ENCODE peak calls at places on chromosomes 6 and 20, in five cellular contexts. N, X, F, R and E are unnamed samples.

GRCh38 chr20:48729538-48729937 is 98.3 kb downstream of the PREX1 start:
- DNase-seq in R (no peak), F (no peak), N (no peak), X (no peak), E (no peak)

GRCh38 chr6:84193140-84193708 is 34.2 kb downstream of the CEP162 start:
- DNase-seq in N (no peak), X (no peak), R (no peak), F (no peak), E (no peak)

GRCh38 chr6:168157272-168158007 is 78.4 kb upstream of the FRMD1 start:
- DNase-seq in R (no peak), F (no peak), N (no peak), X (peak; percentile 52), E (no peak)

GRCh38 chr6:18155864-18156396 is 708 bp downstream of the KDM1B start:
- DNase-seq in X (peak; percentile 80), F (peak; percentile 55), N (peak; percentile 57), R (peak; percentile 70), E (peak; percentile 85)

GRCh38 chr6:89506716-89507597 is 74.0 kb downstream of the ANKRD6 start:
- DNase-seq in R (no peak), X (no peak), F (no peak), N (no peak), E (peak; percentile 2)

GRCh38 chr6:108165714-108166663 is at the start of gene NR2E1:
- DNase-seq in R (no peak), F (no peak), N (peak; percentile 70), X (peak; percentile 73), E (no peak)

GRCh38 chr6:36912583-36912982 is 26.8 kb downstream of the C6orf89 start:
- DNase-seq in F (peak; percentile 72), R (no peak), N (no peak), X (no peak), E (no peak)

GRCh38 chr6:46932526-46932925 is 10.8 kb upstream of the ADGRF5 start:
- DNase-seq in X (no peak), N (no peak), R (no peak), F (no peak), E (no peak)

GRCh38 chr6:167161895-167162467 is 4.2 kb upstream of the GPR31 start:
- DNase-seq in X (no peak), R (no peak), N (no peak), F (no peak), E (no peak)

GRCh38 chr6:158799051-158799792 is 19.9 kb downstream of the EZR start:
- DNase-seq in R (no peak), F (no peak), N (peak; percentile 72), X (no peak), E (peak; percentile 72)

GRCh38 chr20:58682656-58683055 is 9.9 kb upstream of the NPEPL1 start:
- DNase-seq in X (no peak), N (no peak), R (no peak), F (no peak), E (no peak)

GRCh38 chr20:3003416-3003815 is 40.0 kb upstream of the GNRH2 start:
- DNase-seq in F (no peak), X (no peak), N (no peak), R (no peak), E (peak; percentile 74)

GRCh38 chr6:129096651-129097290 is 213.8 kb downstream of the LAMA2 start:
- DNase-seq in R (no peak), X (no peak), N (no peak), F (no peak), E (no peak)

GRCh38 chr6:32977953-32978324 is 9.5 kb downstream of the BRD2 start:
- DNase-seq in F (no peak), N (no peak), R (no peak), X (no peak), E (no peak)

GRCh38 chr20:62359491-62360121 is 7.5 kb downstream of the LAMA5 start:
- DNase-seq in N (no peak), F (no peak), X (no peak), R (peak; percentile 49), E (no peak)

GRCh38 chr6:24931296-24931695 is 4.5 kb downstream of the RIPOR2 start:
- DNase-seq in X (no peak), N (no peak), F (no peak), R (no peak), E (no peak)

GRCh38 chr6:31821301-31822037 is 6.1 kb upstream of the HSPA1B start:
- DNase-seq in X (peak; percentile 75), F (no peak), N (peak; percentile 62), R (peak; percentile 77), E (no peak)

GRCh38 chr6:158068893-158069799 is 87.5 kb downstream of the SYNJ2 start:
- DNase-seq in X (no peak), F (no peak), R (peak; percentile 34), N (no peak), E (no peak)

GRCh38 chr6:95321106-95321505 is 256.2 kb upstream of the MANEA start:
- DNase-seq in X (no peak), F (no peak), N (no peak), R (no peak), E (no peak)

GRCh38 chr20:32820000-32820697 is 395 bp downstream of the MAPRE1 start:
- DNase-seq in N (peak; percentile 93), R (peak; percentile 83), X (peak; percentile 93), F (no peak), E (peak; percentile 72)

GRCh38 chr20:17684077-17684888 is 2.2 kb upstream of the RRBP1 start:
- DNase-seq in X (no peak), F (no peak), R (no peak), N (no peak), E (peak; percentile 96)

GRCh38 chr6:64665137-64665536 is 1029.5 kb downstream of the PHF3 start:
- DNase-seq in R (no peak), N (no peak), X (no peak), F (no peak), E (no peak)

GRCh38 chr20:48132834-48133233 is 347.6 kb upstream of the SULF2 start:
- DNase-seq in F (no peak), N (no peak), R (no peak), X (no peak), E (no peak)

GRCh38 chr20:57934007-57934805 is 224.4 kb upstream of the PMEPA1 start:
- DNase-seq in R (no peak), N (no peak), F (no peak), X (no peak), E (no peak)

GRCh38 chr6:77470983-77471382 is 7.7 kb upstream of the HTR1B start:
- DNase-seq in F (no peak), R (no peak), N (no peak), X (no peak), E (no peak)

GRCh38 chr20:45288860-45289259 is 17.8 kb upstream of the RBPJL start:
- DNase-seq in F (no peak), R (no peak), X (no peak), N (no peak), E (no peak)

GRCh38 chr20:45292343-45292742 is 14.3 kb upstream of the RBPJL start:
- DNase-seq in X (no peak), F (no peak), R (no peak), N (no peak), E (no peak)

GRCh38 chr20:45289942-45290676 is 16.5 kb upstream of the RBPJL start:
- DNase-seq in N (no peak), X (no peak), F (no peak), R (no peak), E (no peak)

GRCh38 chr20:45291526-45291925 is 15.1 kb upstream of the RBPJL start:
- DNase-seq in F (no peak), R (no peak), X (no peak), N (no peak), E (no peak)

GRCh38 chr20:45290677-45291355 is 15.8 kb upstream of the RBPJL start:
- DNase-seq in R (peak; percentile 72), N (peak; percentile 83), F (no peak), X (peak; percentile 90), E (peak; percentile 76)
- TF ChIP-seq CHD2 in R (no peak), N (no peak), F (no peak), X (peak; percentile 5), E (no peak)

GRCh38 chr6:147401779-147402178 is 106.7 kb upstream of the SAMD5 start:
- DNase-seq in R (no peak), X (no peak), F (no peak), N (no peak), E (no peak)

GRCh38 chr6:147392917-147393625 is 115.4 kb upstream of the SAMD5 start:
- DNase-seq in N (no peak), R (no peak), X (no peak), F (no peak), E (no peak)

GRCh38 chr6:147400968-147401367 is 107.5 kb upstream of the SAMD5 start:
- DNase-seq in N (no peak), X (no peak), F (no peak), R (no peak), E (no peak)

GRCh38 chr6:147395158-147395557 is 113.3 kb upstream of the SAMD5 start:
- DNase-seq in X (no peak), N (no peak), R (no peak), F (no peak), E (no peak)

GRCh38 chr6:147397306-147397705 is 111.2 kb upstream of the SAMD5 start:
- DNase-seq in X (no peak), R (no peak), F (no peak), N (no peak), E (no peak)
- TF ChIP-seq SIN3A in X (no peak), R (no peak), F (no peak), N (no peak), E (no peak)

GRCh38 chr6:97189767-97190166 is 93.2 kb downstream of the MMS22L start:
- DNase-seq in N (no peak), F (no peak), R (no peak), X (no peak), E (no peak)
- TF ChIP-seq CHD2 in N (no peak), F (no peak), R (no peak), X (no peak), E (no peak)

GRCh38 chr20:31717478-31717946 is 5.2 kb downstream of the BCL2L1 start:
- DNase-seq in X (no peak), R (no peak), F (peak; percentile 68), N (no peak), E (no peak)

GRCh38 chr20:31720486-31721407 is 1.9 kb downstream of the BCL2L1 start:
- DNase-seq in X (no peak), F (no peak), R (peak; percentile 3), N (no peak), E (peak; percentile 94)

GRCh38 chr20:31721408-31722332 is 998 bp downstream of the BCL2L1 start:
- DNase-seq in F (no peak), N (no peak), X (no peak), R (no peak), E (no peak)

GRCh38 chr20:31718952-31719643 is 3.6 kb downstream of the BCL2L1 start:
- DNase-seq in N (no peak), F (no peak), R (no peak), X (no peak), E (no peak)

DNA sequence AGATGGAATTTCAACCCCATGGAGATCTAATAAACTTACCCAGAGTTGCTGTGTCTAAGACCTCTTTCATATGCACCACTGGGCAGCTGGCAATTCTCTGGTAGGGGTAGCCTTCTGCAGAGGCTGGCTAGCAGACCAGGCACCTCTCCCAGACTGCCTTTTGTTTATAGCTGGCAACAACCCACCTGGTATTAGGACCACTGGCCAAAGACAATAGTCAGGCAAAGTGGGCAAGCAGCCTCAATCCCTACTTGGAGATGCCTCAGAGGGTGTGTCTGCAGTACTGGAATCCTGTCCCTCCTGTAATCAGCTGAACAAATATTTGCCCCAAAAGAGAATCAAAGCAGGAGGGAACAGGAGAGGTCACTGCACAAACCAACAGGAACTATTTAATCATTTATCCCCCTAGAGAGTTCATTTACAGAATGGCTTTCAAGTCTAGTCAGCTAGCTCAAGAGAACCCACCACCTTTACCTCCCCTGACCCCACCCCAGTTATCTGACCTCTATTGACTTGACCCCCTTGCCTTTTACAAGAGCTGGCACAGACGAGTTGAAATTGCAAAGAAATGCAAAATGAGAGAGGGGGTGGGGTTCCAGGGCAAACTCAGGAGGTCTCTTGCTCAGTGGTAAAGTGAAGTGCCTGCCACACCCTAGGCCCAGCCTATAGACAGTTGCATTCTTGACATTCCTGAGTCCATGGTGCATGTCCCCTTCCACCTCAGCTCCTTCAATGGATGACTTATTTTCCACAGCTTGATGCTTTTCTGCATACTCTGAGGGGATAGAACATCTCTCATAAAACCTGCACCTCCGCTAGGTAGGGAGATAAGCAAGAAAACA is 2.8 kb downstream of the BCL2L1 start:
- DNase-seq in F (no peak), X (no peak), N (no peak), R (peak; percentile 15), E (peak; percentile 99)
- TF ChIP-seq SIN3A in F (no peak), X (peak; percentile 94), N (no peak), R (peak; percentile 7), E (peak; percentile 99)